ENCODE peak calls at places on chromosomes 6 and 20, in four cellular contexts. J is K562, M is GM12878, N is HepG2. E is an unnamed sample.

GRCh38 chr6:38775870-38776269 is 60.8 kb downstream of the DNAH8 start:
- DNase-seq in J (no peak), M (no peak), N (no peak), E (no peak)

GRCh38 chr6:111721677-111722219 is 116.1 kb upstream of the TRAF3IP2 start:
- DNase-seq in J (peak; percentile 58), M (no peak), N (peak; percentile 24), E (peak; percentile 60)

GRCh38 chr6:167731731-167732422 is 94.8 kb upstream of the AFDN start:
- DNase-seq in J (no peak), M (no peak), N (no peak), E (no peak)

GRCh38 chr20:40160151-40160550 is 528.9 kb downstream of the MAFB start:
- DNase-seq in J (peak; percentile 49), M (peak; percentile 7), N (peak; percentile 60), E (peak; percentile 53)

GRCh38 chr6:63509652-63510352 is 62.5 kb upstream of the LOC128125822 start:
- DNase-seq in J (no peak), M (no peak), N (peak; percentile 99), E (peak; percentile 19)

GRCh38 chr6:170290306-170291128 is at the start of gene DLL1:
- DNase-seq in J (no peak), M (no peak), N (no peak), E (peak; percentile 66)

GRCh38 chr6:26216886-26217713 is 129.9 kb downstream of the HFE start:
- DNase-seq in J (peak; percentile 97), M (no peak), N (peak; percentile 93), E (no peak)

GRCh38 chr6:137799950-137800568 is 67.0 kb upstream of the TNFAIP3 start:
- DNase-seq in J (peak; percentile 88), M (no peak), N (peak; percentile 59), E (peak; percentile 56)

GRCh38 chr20:44407402-44408184 is 52.1 kb downstream of the HNF4A start:
- DNase-seq in J (peak; percentile 85), M (no peak), N (no peak), E (no peak)

GRCh38 chr6:137848672-137849071 is 18.4 kb upstream of the TNFAIP3 start:
- DNase-seq in J (no peak), M (no peak), N (peak; percentile 78), E (no peak)

GRCh38 chr20:48701702-48702101 is 126.1 kb downstream of the PREX1 start:
- DNase-seq in J (no peak), M (no peak), N (no peak), E (no peak)

GRCh38 chr6:33958863-33959651 is 155.3 kb upstream of the MLN start:
- DNase-seq in J (no peak), M (no peak), N (no peak), E (no peak)

GRCh38 chr6:16136536-16137450 is 7.9 kb downstream of the MYLIP start:
- DNase-seq in J (peak; percentile 38), M (no peak), N (no peak), E (no peak)

DNA sequence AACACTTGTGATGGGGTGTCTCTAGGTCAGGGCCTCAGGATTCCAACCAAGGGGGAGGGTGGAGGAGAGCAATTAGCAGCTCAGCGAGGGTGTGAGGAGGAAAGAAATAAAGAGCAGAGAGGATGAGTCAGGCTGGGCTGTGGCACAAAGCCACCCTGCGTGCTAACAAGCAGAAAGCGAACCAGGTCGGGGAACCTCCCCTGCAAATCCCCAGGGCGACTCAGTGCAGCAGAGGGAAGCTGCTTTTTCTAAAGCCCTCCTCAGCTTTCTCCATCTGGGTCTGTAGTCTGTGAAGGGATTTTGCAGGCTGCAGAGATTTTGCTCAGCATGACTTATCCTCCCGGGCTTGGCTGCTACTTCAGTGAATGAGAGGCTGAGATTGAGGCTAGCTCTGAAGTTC is 6.6 kb upstream of the SPO11 start:
- DNase-seq in J (no peak), M (no peak), N (no peak), E (no peak)
- TF ChIP-seq FOXK2 in J (no peak), M (no peak), N (no peak), E (no peak)

GRCh38 chr6:53358440-53359087 is 9.8 kb upstream of the ELOVL5 start:
- DNase-seq in J (no peak), M (no peak), N (no peak), E (no peak)
- TF ChIP-seq FOXK2 in J (no peak), M (no peak), N (no peak), E (no peak)

GRCh38 chr20:24840121-24840713 is 108.9 kb upstream of the CST7 start:
- DNase-seq in J (no peak), M (peak; percentile 37), N (no peak), E (no peak)
- TF ChIP-seq FOXK2 in J (no peak), M (no peak), N (no peak), E (no peak)

GRCh38 chr6:29647927-29648642 is 8.8 kb upstream of the MOG start:
- DNase-seq in J (peak; percentile 45), M (no peak), N (peak; percentile 39), E (no peak)

GRCh38 chr6:29649701-29650673 is 6.9 kb upstream of the MOG start:
- DNase-seq in J (peak; percentile 99), M (peak; percentile 89), N (peak; percentile 96), E (peak; percentile 96)

GRCh38 chr6:29653452-29654038 is 3.3 kb upstream of the MOG start:
- DNase-seq in J (peak; percentile 85), M (no peak), N (peak; percentile 69), E (peak; percentile 61)

GRCh38 chr6:29652198-29652584 is 4.7 kb upstream of the MOG start:
- DNase-seq in J (no peak), M (no peak), N (no peak), E (no peak)

DNA sequence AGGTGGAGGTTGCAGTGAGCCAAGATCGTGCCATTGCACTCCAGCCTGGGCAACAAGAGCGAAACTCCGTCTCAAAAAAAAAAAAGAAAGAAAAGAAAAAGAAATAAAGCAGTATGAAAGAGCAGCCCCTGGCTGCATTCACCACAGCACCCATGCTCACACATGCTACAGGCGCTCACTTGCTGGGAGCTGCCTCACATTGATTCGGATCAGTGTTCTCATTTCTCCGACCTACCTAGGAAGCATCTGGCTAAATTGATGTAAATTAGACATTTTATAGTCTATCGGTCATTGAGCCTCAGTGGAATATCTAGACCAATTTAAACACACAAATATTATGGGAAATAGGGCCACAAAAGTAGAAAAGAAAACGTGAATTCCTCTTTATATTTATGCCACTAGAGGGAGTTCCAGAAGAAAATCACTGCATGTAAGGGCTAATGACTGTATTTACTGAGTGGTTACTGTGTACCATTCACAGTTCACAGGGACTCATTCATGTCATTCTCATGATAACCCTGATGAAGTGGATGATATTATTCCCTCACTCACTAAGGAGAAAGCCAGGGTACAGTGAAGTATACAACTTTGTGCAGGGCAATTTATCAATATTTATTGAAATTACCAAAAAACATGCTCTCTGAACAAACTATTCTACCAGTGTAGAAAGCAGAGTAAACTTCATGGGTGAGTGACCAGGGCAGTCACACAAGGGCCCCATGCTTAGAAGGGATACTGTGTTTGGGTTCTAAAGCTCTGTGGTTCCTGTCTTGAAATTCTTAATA is 5.3 kb upstream of the MOG start:
- DNase-seq in J (peak; percentile 47), M (no peak), N (peak; percentile 56), E (peak; percentile 41)
- TF ChIP-seq FOXK2 in J (no peak), M (no peak), N (no peak), E (no peak)

GRCh38 chr20:919491-919916 is 3.4 kb upstream of the ANGPT4 start:
- DNase-seq in J (peak; percentile 7), M (no peak), N (no peak), E (no peak)

GRCh38 chr20:916125-916799 is at the start of gene ANGPT4:
- DNase-seq in J (no peak), M (no peak), N (no peak), E (no peak)

GRCh38 chr20:917416-917815 is 1.3 kb upstream of the ANGPT4 start:
- DNase-seq in J (no peak), M (no peak), N (no peak), E (no peak)

GRCh38 chr20:914727-915498 is 1.2 kb downstream of the ANGPT4 start:
- DNase-seq in J (no peak), M (no peak), N (no peak), E (no peak)

DNA sequence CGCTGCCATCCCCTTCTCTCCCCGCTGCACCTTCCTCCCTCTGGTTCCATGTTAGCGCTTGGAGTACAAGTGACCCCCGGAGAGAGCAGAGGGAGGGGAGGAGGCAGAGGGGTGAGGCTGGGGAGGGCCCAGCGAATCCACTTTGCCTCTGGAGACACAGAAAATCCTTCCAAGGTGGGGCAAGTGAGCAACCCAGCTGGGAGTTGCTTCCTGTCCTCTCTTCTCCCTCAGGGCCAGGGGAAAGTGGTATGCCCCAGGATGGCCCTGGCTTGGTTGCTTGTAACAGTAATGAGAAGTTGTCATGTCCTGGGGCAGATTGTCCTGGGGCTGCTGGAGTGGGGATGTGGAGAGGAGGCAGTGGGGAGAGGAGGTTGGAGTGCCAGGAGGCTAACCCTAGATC is 691 bp upstream of the ANGPT4 start:
- DNase-seq in J (no peak), M (no peak), N (no peak), E (no peak)
- TF ChIP-seq FOXK2 in J (no peak), M (no peak), N (no peak), E (no peak)